ENCODE peak calls at places on chromosomes 2 and 18, in nine cellular contexts. N, S, P, J, M, C, K, R and O are unnamed samples.

GRCh38 chr2:218217366-218218309 is 649 bp downstream of the ARPC2 start:
- DNase-seq in N (peak), S (peak), P (peak), J (peak), M (peak), C (peak), K (peak), R (no peak), O (no peak)

GRCh38 chr2:191379375-191379774 is 134.2 kb downstream of the MYO1B start:
- DNase-seq in N (no peak), S (no peak), P (no peak), J (no peak), M (no peak), C (no peak), K (no peak), R (no peak), O (no peak)

GRCh38 chr2:18791172-18791797 is 201.9 kb upstream of the NT5C1B start:
- DNase-seq in N (no peak), S (no peak), P (no peak), J (no peak), M (peak), C (no peak), K (no peak), R (no peak), O (no peak)

GRCh38 chr18:6807504-6808257 is 78.2 kb downstream of the ARHGAP28 start:
- DNase-seq in N (no peak), S (no peak), P (no peak), J (no peak), M (no peak), C (no peak), K (no peak), R (no peak), O (no peak)

GRCh38 chr2:187497858-187498463 is 49.9 kb upstream of the CALCRL start:
- DNase-seq in N (no peak), S (no peak), P (no peak), J (peak), M (no peak), C (peak), K (no peak), R (no peak), O (no peak)

GRCh38 chr2:170974304-170974993 is 45.4 kb downstream of the GORASP2 start:
- DNase-seq in N (no peak), S (no peak), P (peak), J (no peak), M (no peak), C (peak), K (no peak), R (peak), O (no peak)

GRCh38 chr18:72995558-72995957 is 127.8 kb upstream of the NETO1 start:
- DNase-seq in N (no peak), S (no peak), P (no peak), J (no peak), M (no peak), C (no peak), K (no peak), R (no peak), O (no peak)

GRCh38 chr2:202841090-202841867 is 30.3 kb downstream of the ICA1L start:
- DNase-seq in N (no peak), S (no peak), P (no peak), J (no peak), M (no peak), C (peak), K (no peak), R (no peak), O (no peak)

GRCh38 chr18:70284976-70285610 is 3.8 kb upstream of the SOCS6 start:
- DNase-seq in N (no peak), S (no peak), P (no peak), J (no peak), M (no peak), C (no peak), K (no peak), R (no peak), O (no peak)

GRCh38 chr2:96267159-96267971 is 1.3 kb downstream of the CIAO1 start:
- DNase-seq in N (no peak), S (no peak), P (peak), J (peak), M (no peak), C (peak), K (peak), R (peak), O (no peak)

GRCh38 chr2:217362710-217363109 is 502.8 kb upstream of the TNP1 start:
- DNase-seq in N (no peak), S (no peak), P (no peak), J (no peak), M (no peak), C (no peak), K (no peak), R (no peak), O (no peak)

GRCh38 chr2:109720379-109721116 is 73.6 kb upstream of the RGPD5 start:
- DNase-seq in N (no peak), S (no peak), P (peak), J (no peak), M (no peak), C (no peak), K (no peak), R (no peak), O (no peak)

GRCh38 chr2:99469394-99469793 is 20.4 kb downstream of the REV1 start:
- DNase-seq in N (no peak), S (no peak), P (no peak), J (no peak), M (no peak), C (no peak), K (no peak), R (no peak), O (no peak)

GRCh38 chr2:207337234-207338219 is 171.8 kb upstream of the KLF7 start:
- DNase-seq in N (no peak), S (no peak), P (no peak), J (no peak), M (no peak), C (peak), K (no peak), R (no peak), O (no peak)

GRCh38 chr2:85135066-85135914 is 2.1 kb downstream of the TCF7L1 start:
- DNase-seq in N (no peak), S (no peak), P (no peak), J (no peak), M (no peak), C (no peak), K (no peak), R (no peak), O (no peak)

GRCh38 chr2:71611781-71612545 is 158.6 kb downstream of the DYSF start:
- DNase-seq in N (no peak), S (no peak), P (peak), J (no peak), M (peak), C (no peak), K (no peak), R (no peak), O (no peak)

GRCh38 chr2:225112362-225113111 is 70.3 kb upstream of the DOCK10 start:
- DNase-seq in N (no peak), S (peak), P (no peak), J (peak), M (no peak), C (no peak), K (no peak), R (no peak), O (no peak)

GRCh38 chr18:11167778-11168177 is 18.4 kb upstream of the PIEZO2 start:
- DNase-seq in N (no peak), S (no peak), P (no peak), J (no peak), M (no peak), C (peak), K (no peak), R (peak), O (no peak)

GRCh38 chr2:8676915-8677645 is 4.8 kb upstream of the ID2 start:
- DNase-seq in N (no peak), S (no peak), P (no peak), J (no peak), M (no peak), C (no peak), K (no peak), R (no peak), O (no peak)

GRCh38 chr2:71880846-71881610 is 266.6 kb downstream of the CYP26B1 start:
- DNase-seq in N (no peak), S (no peak), P (no peak), J (no peak), M (peak), C (peak), K (no peak), R (peak), O (no peak)

GRCh38 chr18:25313274-25313673 is 38.7 kb downstream of the ZNF521 start:
- DNase-seq in N (no peak), S (no peak), P (no peak), J (no peak), M (no peak), C (no peak), K (no peak), R (no peak), O (no peak)

GRCh38 chr2:117536139-117536538 is 278.4 kb upstream of the DDX18 start:
- DNase-seq in N (no peak), S (no peak), P (no peak), J (peak), M (no peak), C (no peak), K (no peak), R (no peak), O (no peak)

GRCh38 chr18:40110455-40110854 is 1844.6 kb upstream of the PIK3C3 start:
- DNase-seq in N (no peak), S (no peak), P (no peak), J (no peak), M (no peak), C (no peak), K (no peak), R (no peak), O (no peak)

GRCh38 chr2:16773080-16773713 is 107.6 kb upstream of the CYRIA start:
- DNase-seq in N (no peak), S (no peak), P (peak), J (peak), M (no peak), C (peak), K (peak), R (no peak), O (peak)

GRCh38 chr2:143528021-143528420 is 398.8 kb downstream of the ARHGAP15 start:
- DNase-seq in N (no peak), S (no peak), P (no peak), J (no peak), M (no peak), C (no peak), K (no peak), R (no peak), O (no peak)

GRCh38 chr2:61266653-61267505 is 104.9 kb downstream of the C2orf74 start:
- DNase-seq in N (no peak), S (no peak), P (no peak), J (no peak), M (no peak), C (no peak), K (no peak), R (no peak), O (no peak)

GRCh38 chr18:4433762-4434161 is 21.3 kb downstream of the DLGAP1 start:
- DNase-seq in N (no peak), S (no peak), P (no peak), J (no peak), M (no peak), C (no peak), K (no peak), R (no peak), O (no peak)

GRCh38 chr2:85199692-85200091 is 66.5 kb downstream of the TCF7L1 start:
- DNase-seq in N (no peak), S (no peak), P (no peak), J (no peak), M (no peak), C (peak), K (no peak), R (no peak), O (no peak)

GRCh38 chr2:95264626-95265025 is 9.6 kb upstream of the PROM2 start:
- DNase-seq in N (peak), S (no peak), P (peak), J (no peak), M (no peak), C (peak), K (no peak), R (no peak), O (no peak)

GRCh38 chr2:174779361-174779928 is 15.2 kb upstream of the CHRNA1 start:
- DNase-seq in N (no peak), S (no peak), P (no peak), J (no peak), M (no peak), C (no peak), K (no peak), R (peak), O (no peak)

GRCh38 chr2:88829607-88830463 is 138.4 kb downstream of the RPIA start:
- DNase-seq in N (no peak), S (no peak), P (no peak), J (peak), M (no peak), C (no peak), K (no peak), R (no peak), O (no peak)

GRCh38 chr2:238720232-238720672 is 127.6 kb upstream of the TWIST2 start:
- DNase-seq in N (no peak), S (no peak), P (peak), J (peak), M (no peak), C (peak), K (peak), R (peak), O (no peak)

GRCh38 chr2:67394734-67395133 is 2.4 kb upstream of the ETAA1 start:
- DNase-seq in N (no peak), S (no peak), P (no peak), J (no peak), M (no peak), C (peak), K (no peak), R (peak), O (no peak)

GRCh38 chr18:49645836-49646235 is 84.0 kb downstream of the LIPG start:
- DNase-seq in N (no peak), S (no peak), P (peak), J (no peak), M (peak), C (peak), K (no peak), R (no peak), O (no peak)

DNA sequence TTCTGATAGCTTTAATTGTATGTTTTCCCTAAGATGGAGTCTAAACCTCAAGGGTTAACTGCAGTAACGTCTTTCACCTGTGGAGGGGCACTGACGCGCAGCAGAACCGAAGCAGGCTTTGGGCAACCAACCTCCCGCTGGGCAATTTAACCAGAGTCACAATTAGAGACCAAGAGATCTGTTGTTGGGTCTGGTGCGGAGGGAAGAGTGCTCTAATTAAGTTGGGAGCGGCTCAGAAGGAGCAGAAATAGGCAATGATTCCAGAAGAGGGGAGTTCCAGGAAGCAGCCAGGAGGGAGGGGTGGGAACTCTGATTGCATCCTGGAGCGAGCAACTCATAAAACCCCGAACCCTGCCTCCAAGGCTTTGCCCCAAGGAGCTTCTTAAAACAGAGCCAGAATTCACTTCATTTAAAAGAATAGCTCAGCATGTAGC is 245.8 kb downstream of the PAX3 start:
- DNase-seq in N (no peak), S (no peak), P (no peak), J (no peak), M (no peak), C (no peak), K (no peak), R (no peak), O (no peak)
- TF ChIP-seq CTCF in N (no peak), S (no peak), P (no peak), J (peak), M (no peak), C (peak), K (peak), R (peak), O (no peak)

DNA sequence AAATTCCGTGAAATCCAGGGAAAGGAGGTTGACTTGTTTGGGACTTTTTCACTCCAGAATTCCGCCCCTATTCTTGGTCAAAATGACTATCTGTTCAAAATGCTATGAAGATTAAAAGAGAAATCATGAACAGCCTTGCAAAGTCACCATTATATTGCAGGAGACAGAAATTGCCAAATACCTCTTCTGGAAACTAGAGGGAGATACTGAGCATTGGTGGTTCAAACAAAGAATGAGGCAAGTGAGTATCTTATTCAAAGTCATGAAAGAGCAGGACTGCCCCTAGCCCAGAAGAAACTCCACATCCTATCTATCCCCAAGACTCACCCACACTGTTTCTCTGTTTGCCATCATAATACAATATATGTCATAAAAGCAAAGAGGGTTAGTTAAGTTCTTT is 862.3 kb upstream of the POU3F3 start:
- DNase-seq in N (no peak), S (no peak), P (no peak), J (peak), M (no peak), C (no peak), K (no peak), R (no peak), O (no peak)
- TF ChIP-seq CTCF in N (no peak), S (peak), P (no peak), J (peak), M (no peak), C (no peak), K (peak), R (no peak), O (peak)

DNA sequence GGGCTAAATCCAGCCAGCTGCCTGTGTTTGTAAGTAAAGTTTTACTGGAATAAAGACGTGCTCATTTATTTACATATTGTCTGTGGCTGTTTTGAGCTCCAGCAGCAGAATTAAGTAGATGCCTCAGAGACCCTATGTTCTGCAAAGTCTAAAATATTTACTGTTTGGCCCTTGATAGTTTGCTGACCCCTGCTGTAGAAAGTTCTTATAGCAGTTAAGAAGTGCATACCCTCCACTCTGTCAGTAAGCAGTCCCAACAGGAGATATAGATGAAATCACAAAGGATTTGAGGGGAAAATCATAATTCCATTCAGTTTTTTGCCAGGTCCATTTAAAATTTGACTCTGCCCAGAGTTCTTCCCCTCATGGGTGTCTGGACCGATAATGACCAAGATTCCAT is 50.1 kb upstream of the ITM2C start:
- DNase-seq in N (no peak), S (no peak), P (no peak), J (peak), M (no peak), C (peak), K (no peak), R (peak), O (no peak)
- TF ChIP-seq CTCF in N (no peak), S (peak), P (no peak), J (peak), M (no peak), C (peak), K (peak), R (peak), O (peak)

DNA sequence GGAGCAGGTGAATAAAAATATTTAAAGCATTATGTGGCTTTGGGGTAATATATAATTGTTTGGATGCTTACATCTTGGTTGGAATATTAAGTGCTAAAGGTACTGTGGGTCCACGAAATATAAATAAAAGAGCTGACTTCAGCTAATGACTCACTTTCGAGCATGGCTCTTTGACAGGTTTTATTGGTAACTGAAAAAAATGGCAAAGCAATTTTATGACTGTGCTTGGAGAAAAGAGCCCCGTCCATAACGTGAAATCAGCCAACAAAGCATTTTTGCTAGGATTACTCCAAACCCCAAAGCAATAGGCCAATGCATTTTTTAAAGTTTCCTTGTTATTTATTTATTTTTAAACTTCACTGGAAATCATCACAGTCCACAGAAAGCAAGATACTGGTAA is 397.2 kb upstream of the CDH19 start:
- DNase-seq in N (no peak), S (no peak), P (no peak), J (no peak), M (no peak), C (no peak), K (no peak), R (no peak), O (no peak)
- TF ChIP-seq CTCF in N (no peak), S (no peak), P (no peak), J (no peak), M (no peak), C (no peak), K (no peak), R (no peak), O (no peak)

GRCh38 chr2:140696449-140696848 is 1434.4 kb downstream of the LRP1B start:
- DNase-seq in N (no peak), S (no peak), P (no peak), J (no peak), M (no peak), C (no peak), K (no peak), R (no peak), O (no peak)
- TF ChIP-seq CTCF in N (no peak), S (no peak), P (no peak), J (no peak), M (no peak), C (no peak), K (no peak), R (no peak), O (no peak)

GRCh38 chr2:126769118-126769517 is 113.2 kb downstream of the GYPC start:
- DNase-seq in N (no peak), S (no peak), P (no peak), J (peak), M (peak), C (no peak), K (no peak), R (no peak), O (no peak)
- TF ChIP-seq CTCF in N (no peak), S (peak), P (no peak), J (peak), M (no peak), C (no peak), K (no peak), R (no peak), O (no peak)

DNA sequence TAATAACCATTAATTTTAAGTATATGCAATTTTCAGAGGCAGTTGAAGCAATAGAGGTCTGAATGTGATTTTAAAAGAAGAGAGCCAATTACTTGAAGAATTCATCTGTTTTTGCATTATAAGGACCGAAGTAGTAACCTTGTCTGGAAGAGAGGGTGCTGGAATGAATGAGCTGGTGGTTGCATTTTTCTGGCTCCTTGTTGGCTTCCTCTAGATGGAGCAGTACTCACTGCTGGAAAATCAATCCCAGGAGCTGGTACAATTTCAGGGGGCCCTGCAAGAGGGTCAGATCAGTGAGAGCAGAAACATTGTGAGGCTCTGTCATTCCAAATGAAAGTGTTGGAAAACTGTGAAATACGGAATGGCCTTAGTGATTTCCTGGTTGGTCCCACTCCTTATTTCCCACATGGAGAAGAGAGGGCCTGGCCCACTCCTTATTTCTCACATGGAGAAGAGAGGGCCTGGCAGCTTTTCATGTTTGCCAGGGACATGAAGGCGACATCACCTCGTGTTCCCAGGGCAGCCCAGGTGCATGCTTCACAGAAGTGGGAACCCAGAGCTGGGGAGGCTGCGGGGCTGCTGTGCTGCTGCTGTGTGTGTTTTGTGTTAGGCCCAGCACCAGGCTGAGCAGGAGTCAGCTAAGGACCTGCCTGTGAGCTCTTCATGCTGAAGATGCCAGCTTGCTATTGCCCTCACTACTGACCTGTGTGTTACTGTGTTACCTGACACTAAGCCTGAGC is 197.4 kb downstream of the SNTG2 start:
- DNase-seq in N (no peak), S (no peak), P (no peak), J (no peak), M (no peak), C (no peak), K (no peak), R (no peak), O (no peak)
- TF ChIP-seq CTCF in N (no peak), S (no peak), P (no peak), J (no peak), M (no peak), C (no peak), K (no peak), R (no peak), O (no peak)

GRCh38 chr2:212520340-212520739 is 18.3 kb downstream of the ERBB4 start:
- DNase-seq in N (no peak), S (no peak), P (no peak), J (no peak), M (no peak), C (no peak), K (no peak), R (peak), O (no peak)
- TF ChIP-seq CTCF in N (peak), S (no peak), P (no peak), J (peak), M (no peak), C (no peak), K (peak), R (peak), O (peak)